ENCODE peak calls at places on chromosomes 3 and 15, in six cellular contexts. S is hepatocyte; R is A549; V is adrenal gland; E is lung; T is CD4-positive, alpha-beta T cell. J is an unnamed sample.

GRCh38 chr3:194638991-194639605 is 5.9 kb upstream of the TMEM44 start:
- DNase-seq in S (no peak), R (no peak), V (peak; percentile 2), E (no peak), T (no peak), J (no peak)

GRCh38 chr15:43436395-43436794 is 56.6 kb downstream of the TP53BP1 start:
- DNase-seq in S (no peak), R (no peak), V (no peak), E (no peak), T (no peak), J (no peak)

GRCh38 chr3:111971533-111971932 is 7.3 kb upstream of the ABHD10 start:
- DNase-seq in S (no peak), R (no peak), V (no peak), E (no peak), T (no peak), J (no peak)

GRCh38 chr15:78950906-78951840 is 6.3 kb upstream of the CTSH start:
- DNase-seq in S (peak; percentile 54), R (peak; percentile 59), V (no peak), E (no peak), T (no peak), J (peak; percentile 60)

GRCh38 chr3:157918402-157918801 is 187.8 kb downstream of the SHOX2 start:
- DNase-seq in S (no peak), R (no peak), V (no peak), E (no peak), T (no peak), J (no peak)

GRCh38 chr3:130892759-130893239 is 1.1 kb upstream of the ATP2C1 start:
- DNase-seq in S (peak; percentile 91), R (peak; percentile 73), V (peak; percentile 71), E (peak; percentile 69), T (peak; percentile 36), J (peak; percentile 70)

GRCh38 chr3:33729993-33730392 is 11.9 kb upstream of the CLASP2 start:
- DNase-seq in S (no peak), R (no peak), V (no peak), E (no peak), T (no peak), J (no peak)

GRCh38 chr3:41317718-41318117 is 118.4 kb downstream of the CTNNB1 start:
- DNase-seq in S (peak; percentile 30), R (no peak), V (no peak), E (no peak), T (no peak), J (peak; percentile 76)

GRCh38 chr3:12893872-12894271 is 52.5 kb upstream of the RPL32 start:
- DNase-seq in S (no peak), R (no peak), V (no peak), E (no peak), T (no peak), J (no peak)

GRCh38 chr3:8503871-8504610 is 2.4 kb downstream of the LMCD1 start:
- DNase-seq in S (no peak), R (no peak), V (no peak), E (no peak), T (no peak), J (no peak)

GRCh38 chr3:107198522-107199271 is 178.5 kb upstream of the CCDC54 start:
- DNase-seq in S (no peak), R (no peak), V (peak; percentile 21), E (no peak), T (no peak), J (no peak)

GRCh38 chr3:66904336-66904735 is 93.8 kb upstream of the KBTBD8 start:
- DNase-seq in S (no peak), R (no peak), V (no peak), E (no peak), T (no peak), J (no peak)

GRCh38 chr3:182682263-182683229 is 110.8 kb upstream of the ATP11B start:
- DNase-seq in S (peak; percentile 84), R (peak; percentile 51), V (no peak), E (no peak), T (peak; percentile 28), J (peak; percentile 40)

GRCh38 chr15:38054488-38054887 is 120.0 kb downstream of the TMCO5A start:
- DNase-seq in S (no peak), R (no peak), V (no peak), E (no peak), T (no peak), J (peak; percentile 39)

GRCh38 chr3:143712522-143712921 is 135.7 kb downstream of the SLC9A9 start:
- DNase-seq in S (no peak), R (no peak), V (no peak), E (no peak), T (no peak), J (no peak)

GRCh38 chr3:133882986-133883586 is 12.6 kb downstream of the RAB6B start:
- DNase-seq in S (no peak), R (no peak), V (no peak), E (no peak), T (no peak), J (no peak)

GRCh38 chr15:69060744-69061143 is 46.2 kb downstream of the NOX5 start:
- DNase-seq in S (no peak), R (no peak), V (no peak), E (no peak), T (no peak), J (peak; percentile 45)

GRCh38 chr15:43934480-43934879 is 107.7 kb downstream of the WDR76 start:
- DNase-seq in S (no peak), R (no peak), V (no peak), E (no peak), T (no peak), J (no peak)

GRCh38 chr3:64138046-64138445 is 87.2 kb downstream of the PRICKLE2 start:
- DNase-seq in S (no peak), R (no peak), V (no peak), E (no peak), T (no peak), J (no peak)

GRCh38 chr15:44066211-44066827 is 128.8 kb downstream of the FRMD5 start:
- DNase-seq in S (peak; percentile 77), R (peak; percentile 24), V (peak; percentile 51), E (peak; percentile 46), T (peak; percentile 18), J (peak; percentile 86)

GRCh38 chr3:182755308-182756106 is 37.8 kb upstream of the ATP11B start:
- DNase-seq in S (no peak), R (no peak), V (no peak), E (no peak), T (no peak), J (peak; percentile 41)

GRCh38 chr15:52252781-52253180 is 42.8 kb downstream of the MYO5C start:
- DNase-seq in S (peak; percentile 57), R (peak; percentile 98), V (no peak), E (no peak), T (no peak), J (peak; percentile 93)

GRCh38 chr15:99731336-99732267 is 1.6 kb downstream of the LYSMD4 start:
- DNase-seq in S (no peak), R (no peak), V (no peak), E (no peak), T (no peak), J (no peak)

GRCh38 chr3:72634128-72634527 is 214.1 kb downstream of the SHQ1 start:
- DNase-seq in S (no peak), R (no peak), V (no peak), E (no peak), T (no peak), J (no peak)

GRCh38 chr3:72633534-72633933 is 214.7 kb downstream of the SHQ1 start:
- DNase-seq in S (no peak), R (no peak), V (no peak), E (no peak), T (no peak), J (no peak)

GRCh38 chr3:72630614-72631344 is 217.5 kb downstream of the SHQ1 start:
- DNase-seq in S (no peak), R (no peak), V (no peak), E (no peak), T (no peak), J (no peak)

GRCh38 chr3:72632129-72632528 is 216.1 kb downstream of the SHQ1 start:
- DNase-seq in S (no peak), R (no peak), V (no peak), E (no peak), T (no peak), J (no peak)

DNA sequence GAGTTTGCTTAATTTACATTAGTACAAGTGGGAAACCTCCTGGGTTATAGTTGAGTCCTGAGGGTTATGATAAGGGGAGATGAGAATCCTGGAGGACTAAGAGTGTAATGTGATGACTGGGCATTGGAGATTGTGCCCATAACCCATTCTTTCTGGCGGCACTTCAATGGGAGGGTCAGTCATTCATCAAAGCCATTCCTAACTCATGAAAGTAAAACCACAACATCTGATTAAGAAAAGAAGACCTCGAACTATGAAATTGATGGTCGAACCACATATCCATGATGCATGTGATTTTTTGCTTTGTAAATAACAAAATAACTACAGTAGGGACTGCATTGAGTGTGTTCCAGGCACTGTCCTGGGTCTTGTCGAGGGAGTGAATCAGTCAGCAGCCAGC is 215.1 kb downstream of the SHQ1 start:
- DNase-seq in S (no peak), R (no peak), V (no peak), E (no peak), T (no peak), J (peak; percentile 39)
- TF ChIP-seq CTCF in S (no peak), R (no peak), V (no peak), E (no peak), T (no peak), J (no peak)

GRCh38 chr3:185488465-185488864 is 10.4 kb downstream of the TMEM41A start:
- DNase-seq in S (no peak), R (no peak), V (no peak), E (no peak), T (no peak), J (no peak)

GRCh38 chr3:185490241-185490640 is 8.6 kb downstream of the TMEM41A start:
- DNase-seq in S (no peak), R (no peak), V (no peak), E (no peak), T (no peak), J (no peak)

GRCh38 chr3:185486371-185486770 is 12.5 kb downstream of the TMEM41A start:
- DNase-seq in S (no peak), R (no peak), V (no peak), E (no peak), T (no peak), J (no peak)

GRCh38 chr3:185484296-185484695 is 14.5 kb downstream of the TMEM41A start:
- DNase-seq in S (no peak), R (no peak), V (no peak), E (no peak), T (no peak), J (no peak)

DNA sequence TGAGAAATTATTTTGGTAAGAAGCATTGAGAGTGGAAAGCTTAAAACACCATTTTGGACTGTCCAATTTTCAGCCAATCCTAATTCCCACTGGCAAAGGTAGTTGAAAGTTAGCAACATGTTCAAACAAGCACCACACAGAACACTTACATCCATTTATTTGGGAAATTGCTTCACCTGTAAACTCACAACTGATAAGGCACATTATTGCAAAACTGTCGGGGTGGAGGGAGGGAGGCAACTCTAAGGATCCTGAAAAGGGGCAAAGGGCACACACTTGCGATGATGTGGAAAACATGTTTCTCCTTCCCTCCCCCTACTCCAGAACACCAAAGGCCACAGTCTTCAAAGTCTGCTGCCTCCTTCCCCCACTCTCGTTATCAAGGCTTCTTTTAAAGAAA is 9.4 kb downstream of the TMEM41A start:
- DNase-seq in S (peak; percentile 49), R (no peak), V (no peak), E (peak; percentile 44), T (no peak), J (no peak)
- H3K27ac ChIP-seq in S (peak overlapping the region; percentile 65), R (no peak overlapping the region), V (no peak overlapping the region), E (no peak overlapping the region), T (no peak overlapping the region), J (no peak overlapping the region)

GRCh38 chr15:40046721-40047412 is 7.9 kb upstream of the SRP14 start:
- DNase-seq in S (no peak), R (peak; percentile 30), V (no peak), E (no peak), T (no peak), J (peak; percentile 89)
- TF ChIP-seq CTCF in S (no peak), R (no peak), V (no peak), E (no peak), T (no peak), J (no peak)

GRCh38 chr15:31499953-31500808 is 173.5 kb downstream of the KLF13 start:
- DNase-seq in S (no peak), R (no peak), V (no peak), E (peak; percentile 23), T (no peak), J (no peak)
- H3K27ac ChIP-seq in S (no peak overlapping the region), R (no peak overlapping the region), V (no peak overlapping the region), E (no peak overlapping the region), T (no peak overlapping the region), J (no peak overlapping the region)